ENCODE peak calls at places on chromosomes 16 and 17, in ten cellular contexts. V is epithelial cell of esophagus; R is MM.1S; Q is stimulated activated CD8-positive, alpha-beta memory T cell treated with anti-CD3 and anti-CD28 coated beads, Interleukin-2, amount 100 ng/mL, for 48 hours; C is erythroblast; M is coronary artery; G is transverse colon; T is adipocyte; J is CD4-positive, CD25-positive, alpha-beta regulatory T cell; U is H7. Z is an unnamed sample.

GRCh38 chr16:54285414-54286066 is 1.0 kb downstream of the IRX3 start:
- DNase-seq in C (no peak), J (no peak), T (peak), R (no peak), Q (no peak), M (no peak), V (peak), G (no peak), U (peak), Z (no peak)

GRCh38 chr16:74931445-74931844 is 53.5 kb downstream of the WDR59 start:
- DNase-seq in M (no peak), G (no peak), V (no peak), Q (no peak), R (no peak), T (no peak), C (no peak), J (no peak), U (no peak), Z (no peak)

GRCh38 chr16:67800252-67801046 is 5.9 kb downstream of the RANBP10 start:
- DNase-seq in Q (no peak), R (no peak), J (no peak), C (peak), M (no peak), U (peak), V (no peak), G (no peak), T (no peak), Z (no peak)

GRCh38 chr17:39304188-39304587 is 78.4 kb upstream of the STAC2 start:
- DNase-seq in Q (no peak), V (no peak), G (no peak), T (no peak), J (no peak), U (no peak), M (no peak), C (no peak), R (no peak), Z (no peak)

GRCh38 chr17:7191571-7192270 is 12.6 kb upstream of the ASGR1 start:
- DNase-seq in R (peak), J (no peak), C (peak), T (peak), G (no peak), Q (no peak), V (peak), M (no peak), U (peak), Z (peak)

GRCh38 chr16:69384974-69385373 is 833 bp downstream of the TERF2 start:
- DNase-seq in M (no peak), T (peak), J (no peak), U (no peak), C (no peak), R (no peak), V (no peak), Q (no peak), G (no peak), Z (no peak)

GRCh38 chr17:33243732-33244131 is 49.4 kb downstream of the ASIC2 start:
- DNase-seq in M (no peak), V (no peak), R (no peak), G (no peak), J (no peak), T (no peak), C (no peak), Q (no peak), U (no peak), Z (no peak)

GRCh38 chr17:28743243-28744103 is at the start of gene TRAF4:
- DNase-seq in C (peak), R (peak), U (peak), J (peak), Q (peak), M (no peak), T (peak), G (peak), V (peak), Z (peak)

Z was measured in trophoblast cell.